ENCODE peak calls at places on chromosomes 11 and 22, in four cellular contexts. D is H1, P is K562, Z is HepG2. T is an unnamed sample.
A peak's percentile ranks its signal among the peaks of the same experiment; 100 is the strongest.

GRCh38 chr11:111039982-111040381 is 205.5 kb upstream of the POU2AF2 start:
- DNase-seq in D (no peak), Z (no peak), P (no peak), T (no peak)

GRCh38 chr22:50470491-50470890 is 4.3 kb downstream of the SBF1 start:
- DNase-seq in D (no peak), P (no peak), Z (no peak), T (no peak)

GRCh38 chr22:17968126-17968525 is 56.2 kb downstream of the MICAL3 start:
- DNase-seq in P (no peak), D (no peak), Z (no peak), T (no peak)

GRCh38 chr22:27756212-27756660 is 45.3 kb downstream of the MN1 start:
- DNase-seq in P (no peak), Z (no peak), D (no peak), T (no peak)

GRCh38 chr11:75344186-75344585 is 7.3 kb downstream of the ARRB1 start:
- DNase-seq in Z (no peak), D (no peak), P (no peak), T (no peak)

GRCh38 chr11:69655479-69656394 is 14.8 kb downstream of the CCND1 start:
- DNase-seq in P (no peak), D (peak; percentile 49), Z (no peak), T (no peak)

GRCh38 chr11:83520849-83521248 is 234.7 kb upstream of the CCDC90B start:
- DNase-seq in D (no peak), P (no peak), Z (peak; percentile 60), T (no peak)

GRCh38 chr11:446886-447285 is 3.2 kb upstream of the PTDSS2 start:
- DNase-seq in P (no peak), Z (no peak), D (no peak), T (no peak)

GRCh38 chr22:27859336-27859735 is 57.8 kb upstream of the MN1 start:
- DNase-seq in D (no peak), Z (no peak), P (no peak), T (no peak)

GRCh38 chr22:27804683-27805297 is 3.2 kb upstream of the MN1 start:
- DNase-seq in Z (peak; percentile 44), D (peak; percentile 86), P (peak; percentile 47), T (peak; percentile 59)

GRCh38 chr11:46918087-46918751 is at the start of gene LRP4:
- DNase-seq in P (peak; percentile 92), Z (no peak), D (peak; percentile 82), T (peak; percentile 70)

GRCh38 chr11:128424867-128425285 is 162.5 kb downstream of the ETS1 start:
- DNase-seq in Z (peak; percentile 84), P (no peak), D (no peak), T (no peak)

GRCh38 chr22:35059632-35060031 is 6.3 kb upstream of the ISX start:
- DNase-seq in D (no peak), Z (no peak), P (no peak), T (no peak)

GRCh38 chr11:91091564-91091963 is 868.7 kb upstream of the CHORDC1 start:
- DNase-seq in P (no peak), Z (no peak), D (no peak), T (no peak)

GRCh38 chr11:91100432-91100831 is 877.6 kb upstream of the CHORDC1 start:
- DNase-seq in P (no peak), D (no peak), Z (no peak), T (no peak)

GRCh38 chr11:91093141-91093540 is 870.3 kb upstream of the CHORDC1 start:
- DNase-seq in Z (no peak), D (no peak), P (no peak), T (no peak)

DNA sequence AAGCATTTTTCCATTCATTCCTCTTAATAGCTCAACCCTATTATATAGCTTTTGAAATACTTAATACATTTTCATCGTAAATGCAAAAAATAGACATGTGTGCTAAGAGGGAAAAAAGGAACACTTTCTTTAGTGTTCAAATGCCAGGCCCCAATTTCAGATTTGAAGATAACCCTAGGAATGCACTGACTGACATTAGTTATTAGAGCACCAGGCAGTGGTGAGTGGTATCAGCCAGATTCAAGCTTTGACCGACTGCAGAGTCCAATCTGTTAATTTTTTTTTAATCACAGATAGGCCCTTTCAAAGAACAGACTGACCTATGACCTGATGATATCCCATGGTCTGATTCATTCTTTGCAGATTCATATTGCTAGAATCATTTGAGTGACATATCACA is 874.2 kb upstream of the CHORDC1 start:
- DNase-seq in P (no peak), D (no peak), Z (no peak), T (no peak)
- TF ChIP-seq RNF2 in P (no peak), D (no peak), Z (no peak), T (no peak)

DNA sequence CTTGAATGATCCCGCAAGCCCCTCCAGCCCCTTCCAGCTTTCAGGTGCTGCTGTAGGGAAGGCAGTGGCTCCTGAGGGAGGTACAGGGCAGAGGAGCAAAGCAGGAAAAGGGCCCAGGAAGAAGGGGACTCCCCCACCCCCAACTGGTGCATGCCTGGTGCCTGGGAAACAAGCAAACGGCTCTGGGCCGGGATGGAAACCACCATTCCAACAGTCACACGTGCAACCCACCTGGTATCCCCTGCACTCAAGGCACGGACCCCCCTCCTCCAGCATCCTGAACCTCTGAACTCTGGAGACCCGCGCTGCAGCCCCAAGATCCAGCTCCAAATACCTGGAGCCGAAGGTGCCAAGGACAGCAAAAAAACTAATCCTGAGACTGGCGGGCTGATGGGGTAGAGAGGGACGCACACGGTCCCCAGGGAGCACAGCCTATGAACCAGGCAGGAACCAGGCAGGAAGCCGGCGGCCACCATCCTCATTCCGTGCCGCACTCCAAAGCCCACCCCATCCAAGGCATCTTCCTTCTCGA is 537 bp downstream of the SCN4B start:
- DNase-seq in P (no peak), Z (no peak), D (no peak), T (no peak)
- TF ChIP-seq RNF2 in P (no peak), Z (no peak), D (no peak), T (no peak)

GRCh38 chr11:2592559-2593392 is 107.0 kb downstream of the KCNQ1OT1 start:
- DNase-seq in D (no peak), Z (no peak), P (no peak), T (no peak)
- TF ChIP-seq RNF2 in D (no peak), Z (no peak), P (no peak), T (no peak)

GRCh38 chr11:2104524-2105440 is 34.4 kb downstream of the IGF2 start:
- DNase-seq in P (no peak), Z (no peak), D (no peak), T (no peak)
- TF ChIP-seq RNF2 in P (no peak), Z (no peak), D (no peak), T (no peak)

GRCh38 chr11:112882494-112883381 is 78.5 kb upstream of the NCAM1 start:
- DNase-seq in Z (no peak), D (no peak), P (no peak), T (no peak)

GRCh38 chr11:112884012-112884767 is 77.0 kb upstream of the NCAM1 start:
- DNase-seq in Z (no peak), D (no peak), P (no peak), T (no peak)

GRCh38 chr11:112878228-112878627 is 83.0 kb upstream of the NCAM1 start:
- DNase-seq in Z (no peak), D (no peak), P (no peak), T (no peak)

GRCh38 chr11:112880454-112880853 is 80.8 kb upstream of the NCAM1 start:
- DNase-seq in D (no peak), Z (no peak), P (no peak), T (no peak)

DNA sequence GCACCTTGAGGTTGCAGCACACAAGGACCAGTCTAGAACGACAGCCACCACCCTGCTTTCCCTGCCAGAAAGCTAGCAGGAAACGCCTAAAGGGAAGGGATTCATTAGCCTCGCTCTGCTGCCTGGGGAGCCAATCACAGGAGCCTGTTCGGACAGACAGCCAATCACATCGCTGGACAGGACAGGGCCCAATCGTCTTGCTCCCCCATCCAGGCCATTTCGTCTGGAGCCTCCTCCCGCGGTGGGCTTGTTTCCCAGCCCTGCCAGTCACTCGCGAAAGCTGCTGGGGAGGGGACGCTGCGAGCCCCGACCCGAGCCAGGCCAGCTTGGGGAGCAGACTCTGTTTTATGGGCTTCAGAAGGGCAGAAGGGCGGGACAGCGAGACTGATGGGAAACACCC is 79.8 kb upstream of the NCAM1 start:
- DNase-seq in D (peak; percentile 83), Z (no peak), P (peak; percentile 69), T (peak; percentile 25)
- TF ChIP-seq RNF2 in D (no peak), Z (no peak), P (no peak), T (no peak)

GRCh38 chr11:12198261-12198925 is 88.0 kb downstream of the MICAL2 start:
- DNase-seq in D (no peak), Z (no peak), P (no peak), T (no peak)

GRCh38 chr11:12201016-12201985 is 90.9 kb downstream of the MICAL2 start:
- DNase-seq in Z (peak; percentile 15), D (no peak), P (peak; percentile 93), T (peak; percentile 19)

GRCh38 chr11:12200359-12201015 is 90.1 kb downstream of the MICAL2 start:
- DNase-seq in Z (no peak), P (no peak), D (no peak), T (no peak)

GRCh38 chr11:12196862-12197261 is 86.5 kb downstream of the MICAL2 start:
- DNase-seq in P (no peak), Z (no peak), D (no peak), T (no peak)

GRCh38 chr11:12199231-12199948 is 89.0 kb downstream of the MICAL2 start:
- DNase-seq in D (no peak), Z (no peak), P (no peak), T (no peak)
- TF ChIP-seq RNF2 in D (no peak), Z (no peak), P (no peak), T (no peak)

DNA sequence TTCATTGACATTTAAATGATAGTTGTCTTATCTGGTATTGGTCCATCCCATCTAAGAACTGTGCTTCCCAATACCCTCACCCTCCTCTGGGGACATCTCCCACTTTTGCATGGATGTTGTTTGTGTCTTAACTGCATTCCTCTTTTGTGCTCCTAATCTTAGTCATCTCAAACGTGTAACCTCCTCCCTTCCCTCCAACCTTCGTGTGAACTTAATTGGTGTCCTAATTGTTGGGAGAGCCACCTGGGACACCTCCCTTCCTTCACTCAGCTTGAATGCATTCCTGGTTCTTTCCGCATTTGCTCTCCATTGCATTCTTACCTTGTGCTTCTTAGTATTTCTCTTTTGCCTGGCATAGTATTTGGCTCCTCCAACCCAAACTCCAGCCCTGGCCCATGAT is 9.8 kb upstream of the ELMOD1 start:
- DNase-seq in P (no peak), D (no peak), Z (no peak), T (no peak)
- TF ChIP-seq RNF2 in P (no peak), D (no peak), Z (no peak), T (no peak)